ENCODE peak calls at places on chromosomes 11 and 22, in ten cellular contexts. I is effector memory CD4-positive, alpha-beta T cell; J is aorta; R is astrocyte; C is ovary; K is NT2/D1; Q is CD8-positive, alpha-beta memory T cell; D is GM23248; P is tibial artery; M is psoas muscle. F is an unnamed sample.
A peak's percentile ranks its signal among the peaks of the same experiment; 100 is the strongest.

GRCh38 chr11:84526250-84526649 is 1100.9 kb downstream of the DLG2 start:
- DNase-seq in Q (no peak), D (peak; percentile 3), R (no peak), M (no peak), P (no peak), K (no peak), J (no peak), C (no peak), I (no peak), F (no peak)

GRCh38 chr11:19676508-19677379 is 35.9 kb upstream of the NAV2 start:
- DNase-seq in I (no peak), D (no peak), K (no peak), R (no peak), Q (no peak), J (no peak), P (peak; percentile 61), C (no peak), M (peak; percentile 33), F (peak; percentile 54)

GRCh38 chr11:28759311-28759710 is 651.1 kb downstream of the METTL15 start:
- DNase-seq in M (no peak), I (no peak), J (no peak), R (peak; percentile 75), K (no peak), P (no peak), C (no peak), Q (no peak), D (no peak), F (peak; percentile 4)

GRCh38 chr11:33672273-33672672 is 28.4 kb downstream of the C11orf91 start:
- DNase-seq in R (no peak), C (no peak), D (no peak), J (no peak), M (no peak), Q (no peak), I (no peak), K (no peak), P (no peak), F (no peak)

GRCh38 chr11:19110290-19110689 is 6.7 kb upstream of the ZDHHC13 start:
- DNase-seq in K (no peak), J (no peak), P (no peak), M (peak; percentile 46), R (no peak), D (no peak), I (no peak), C (no peak), Q (no peak), F (no peak)

GRCh38 chr11:44607324-44607962 is 42.0 kb downstream of the CD82 start:
- DNase-seq in R (peak; percentile 20), Q (no peak), M (no peak), J (no peak), K (no peak), D (peak; percentile 74), P (no peak), C (no peak), I (no peak), F (no peak)

GRCh38 chr11:27398413-27398780 is 35.4 kb upstream of the CCDC34 start:
- DNase-seq in Q (no peak), K (no peak), J (no peak), C (no peak), D (no peak), P (no peak), M (no peak), R (no peak), I (no peak), F (no peak)

GRCh38 chr11:46352063-46352841 is 5.0 kb downstream of the DGKZ start:
- DNase-seq in I (peak; percentile 73), C (no peak), D (peak; percentile 51), J (no peak), P (no peak), K (no peak), M (peak; percentile 73), Q (peak; percentile 88), R (no peak), F (peak; percentile 93)

GRCh38 chr11:35112056-35112845 is 26.7 kb upstream of the CD44 start:
- DNase-seq in Q (no peak), I (no peak), D (peak; percentile 36), K (no peak), R (peak; percentile 84), J (no peak), M (no peak), P (no peak), C (no peak), F (no peak)

GRCh38 chr11:65003282-65003681 is 6.5 kb upstream of the BATF2 start:
- DNase-seq in R (peak; percentile 18), M (no peak), P (no peak), K (no peak), I (no peak), Q (no peak), D (peak; percentile 65), J (no peak), C (no peak), F (peak; percentile 65)

GRCh38 chr22:36682835-36683234 is 20.7 kb downstream of the CACNG2 start:
- DNase-seq in J (no peak), P (no peak), R (no peak), D (no peak), I (no peak), C (no peak), Q (no peak), M (no peak), K (no peak), F (no peak)

GRCh38 chr11:116733959-116734517 is 38.7 kb downstream of the BUD13 start:
- DNase-seq in J (no peak), R (no peak), M (no peak), P (peak; percentile 10), D (no peak), K (no peak), Q (no peak), C (no peak), I (no peak), F (no peak)

GRCh38 chr11:102346748-102347525 is at the start of gene BIRC2:
- DNase-seq in J (peak; percentile 96), I (peak; percentile 96), M (peak; percentile 96), C (peak; percentile 97), K (peak; percentile 92), Q (peak; percentile 94), P (peak; percentile 96), D (peak; percentile 99), R (peak; percentile 74), F (peak; percentile 91)
- H3K4me3 ChIP-seq in J (peak within 1 kb of the TSS; percentile 100), I (peak within 1 kb of the TSS; percentile 74), M (peak within 1 kb of the TSS; percentile 80), C (peak within 1 kb of the TSS; percentile 62), K (peak within 1 kb of the TSS; percentile 63), Q (peak within 1 kb of the TSS; percentile 77), P (peak within 1 kb of the TSS; percentile 89), D (peak within 1 kb of the TSS; percentile 99), R (peak within 1 kb of the TSS; percentile 91), F (peak within 1 kb of the TSS; percentile 65)

DNA sequence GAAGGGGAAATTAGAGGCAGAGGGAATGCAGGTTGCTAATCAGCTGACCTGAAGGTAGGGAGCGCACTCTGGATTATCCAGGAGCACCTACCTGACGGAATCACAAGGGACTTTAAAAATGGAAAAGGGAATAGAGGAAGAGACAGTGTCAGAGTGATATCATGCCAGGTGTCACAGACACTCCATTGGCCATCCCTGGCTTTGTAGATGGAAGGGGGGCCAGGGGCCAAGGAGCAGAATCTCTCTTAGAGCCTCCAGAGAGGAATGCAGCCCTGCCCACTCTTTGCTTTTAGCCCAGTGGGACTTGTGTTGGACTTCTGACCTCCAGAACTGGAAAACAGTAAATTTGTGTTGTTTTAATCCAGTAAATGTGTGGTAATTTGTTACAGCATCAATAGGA is 37.9 kb downstream of the DKK3 start:
- DNase-seq in C (no peak), D (no peak), K (no peak), J (no peak), P (no peak), Q (no peak), I (no peak), M (no peak), R (no peak), F (no peak)
- H3K36me3 ChIP-seq in C (no peaks in the 10 kb centered on the region), D (no peaks in the 10 kb centered on the region), K (peaks cover 66% of the 10 kb centered on the region), J (no peaks in the 10 kb centered on the region), P (no peaks in the 10 kb centered on the region), Q (no peaks in the 10 kb centered on the region), I (no peaks in the 10 kb centered on the region), M (no peaks in the 10 kb centered on the region), R (no peaks in the 10 kb centered on the region), F (no peaks in the 10 kb centered on the region)

DNA sequence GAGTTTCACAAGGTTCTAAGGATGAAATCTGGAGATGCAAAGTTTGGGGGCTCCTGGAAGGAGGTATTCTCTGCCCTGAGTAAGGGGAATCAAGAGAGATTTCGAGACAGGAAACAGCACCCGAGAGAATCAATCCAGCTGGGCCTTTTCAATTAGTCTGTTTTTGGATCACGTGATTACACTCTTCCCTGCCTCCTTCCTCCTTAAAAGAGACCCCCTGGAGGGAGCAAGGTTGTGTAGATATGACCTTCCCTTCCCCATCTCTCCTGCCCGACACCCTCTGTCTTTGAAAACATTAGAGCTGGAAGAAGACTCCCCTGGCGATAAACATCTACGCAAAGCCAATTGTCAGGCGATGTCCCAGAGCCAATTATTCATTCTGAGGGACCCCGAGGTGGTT is 407.9 kb downstream of the MIAT start:
- DNase-seq in R (no peak), I (no peak), P (no peak), D (no peak), K (no peak), J (no peak), C (no peak), M (no peak), Q (no peak), F (no peak)
- H3K27me3 ChIP-seq in R (no peaks in the 10 kb centered on the region), I (no peaks in the 10 kb centered on the region), P (no peaks in the 10 kb centered on the region), D (peaks cover 17% of the 10 kb centered on the region), K (no peaks in the 10 kb centered on the region), J (no peaks in the 10 kb centered on the region), C (no peaks in the 10 kb centered on the region), M (peaks cover 2% of the 10 kb centered on the region), Q (no peaks in the 10 kb centered on the region), F (no peaks in the 10 kb centered on the region)

GRCh38 chr22:20033045-20033706 is 12.3 kb downstream of the TANGO2 start:
- DNase-seq in C (no peak), K (no peak), P (peak; percentile 86), I (no peak), D (no peak), R (no peak), Q (no peak), J (peak; percentile 76), M (peak; percentile 61), F (no peak)

GRCh38 chr22:20031732-20032406 is 11.0 kb downstream of the TANGO2 start:
- DNase-seq in M (no peak), P (no peak), K (no peak), C (no peak), Q (peak; percentile 68), D (no peak), R (no peak), J (no peak), I (peak; percentile 34), F (peak; percentile 71)

GRCh38 chr22:20034143-20034542 is 13.2 kb downstream of the TANGO2 start:
- DNase-seq in C (no peak), P (no peak), I (no peak), Q (no peak), R (no peak), D (peak; percentile 9), K (no peak), M (no peak), J (no peak), F (no peak)

GRCh38 chr22:20029550-20030225 is 8.8 kb downstream of the TANGO2 start:
- DNase-seq in D (no peak), M (no peak), K (no peak), I (no peak), R (no peak), Q (no peak), J (no peak), P (no peak), C (no peak), F (no peak)

DNA sequence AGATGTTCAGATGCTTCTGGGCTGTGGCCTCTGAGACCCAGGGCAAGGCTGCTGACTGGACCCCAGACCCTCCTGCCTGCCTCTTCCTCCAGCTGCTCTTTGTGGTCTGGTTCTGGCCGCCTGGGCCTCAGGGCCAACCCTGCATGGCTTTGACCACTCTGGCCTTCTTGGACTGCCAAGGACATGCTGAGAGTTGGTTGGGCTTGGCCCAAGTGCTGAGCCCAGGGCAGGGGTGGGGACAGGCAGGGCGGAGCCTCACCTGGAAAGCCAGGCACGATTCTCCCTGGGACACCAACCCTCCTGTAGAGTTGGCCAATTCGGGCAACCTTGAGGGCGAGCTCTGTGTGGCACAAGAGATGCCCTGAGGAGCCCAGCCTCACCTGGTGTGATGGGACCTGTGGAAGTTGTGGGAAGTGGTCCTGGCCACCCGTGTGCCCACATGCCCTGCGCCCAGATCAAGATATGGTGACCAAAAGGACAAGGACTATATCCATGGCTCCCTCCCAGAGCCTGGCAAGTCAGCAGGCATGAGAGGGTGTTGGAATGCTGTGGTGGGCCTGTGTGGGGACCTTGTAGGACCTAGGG is 11.6 kb downstream of the TANGO2 start:
- DNase-seq in P (no peak), M (no peak), J (no peak), C (no peak), K (no peak), D (no peak), R (no peak), Q (no peak), I (no peak), F (no peak)
- H3K4me3 ChIP-seq in P (no peak overlapping the region), M (no peak overlapping the region), J (no peak overlapping the region), C (no peak overlapping the region), K (no peak overlapping the region), D (no peak overlapping the region), R (no peak overlapping the region), Q (no peak overlapping the region), I (no peak overlapping the region), F (no peak overlapping the region)